ENCODE peak calls at places on chromosomes 6 and 20, in five cellular contexts. One of them, this sample, is unnamed.

GRCh38 chr6:225121-225721 is 67.1 kb upstream of the DUSP22 start:
- DNase-seq in SHP77: no peak
- DNase-seq in GM20000: no peak
- DNase-seq in keratinocyte: peak
- DNase-seq in activated T-cell treated with anti-CD3 and anti-CD28 coated beads for 1 hour: peak
- DNase-seq in this sample: no peak

GRCh38 chr6:5718231-5718947 is 288.3 kb downstream of the NRN1 start:
- DNase-seq in keratinocyte: no peak
- DNase-seq in GM20000: no peak
- DNase-seq in activated T-cell treated with anti-CD3 and anti-CD28 coated beads for 1 hour: no peak
- DNase-seq in SHP77: no peak
- DNase-seq in this sample: no peak

GRCh38 chr6:20630617-20631448 is 96.6 kb downstream of the CDKAL1 start:
- DNase-seq in keratinocyte: no peak
- DNase-seq in activated T-cell treated with anti-CD3 and anti-CD28 coated beads for 1 hour: no peak
- DNase-seq in SHP77: peak
- DNase-seq in GM20000: peak
- DNase-seq in this sample: no peak

GRCh38 chr6:107894821-107895396 is 63.1 kb downstream of the SEC63 start:
- DNase-seq in keratinocyte: no peak
- DNase-seq in GM20000: no peak
- DNase-seq in SHP77: no peak
- DNase-seq in activated T-cell treated with anti-CD3 and anti-CD28 coated beads for 1 hour: no peak
- DNase-seq in this sample: no peak

GRCh38 chr6:33778475-33779121 is 10.3 kb downstream of the LEMD2 start:
- DNase-seq in GM20000: no peak
- DNase-seq in keratinocyte: no peak
- DNase-seq in activated T-cell treated with anti-CD3 and anti-CD28 coated beads for 1 hour: no peak
- DNase-seq in SHP77: no peak
- DNase-seq in this sample: no peak

GRCh38 chr6:49890988-49891387 is 24.7 kb upstream of the CRISP1 start:
- DNase-seq in activated T-cell treated with anti-CD3 and anti-CD28 coated beads for 1 hour: no peak
- DNase-seq in GM20000: no peak
- DNase-seq in SHP77: no peak
- DNase-seq in keratinocyte: no peak
- DNase-seq in this sample: no peak

GRCh38 chr6:150589828-150590227 is 9.9 kb upstream of the PLEKHG1 start:
- DNase-seq in SHP77: no peak
- DNase-seq in keratinocyte: no peak
- DNase-seq in activated T-cell treated with anti-CD3 and anti-CD28 coated beads for 1 hour: no peak
- DNase-seq in GM20000: no peak
- DNase-seq in this sample: no peak

GRCh38 chr20:50415031-50415515 is 95.1 kb upstream of the PTPN1 start:
- DNase-seq in activated T-cell treated with anti-CD3 and anti-CD28 coated beads for 1 hour: no peak
- DNase-seq in SHP77: no peak
- DNase-seq in keratinocyte: no peak
- DNase-seq in GM20000: no peak
- DNase-seq in this sample: no peak

GRCh38 chr20:63469713-63470101 is 2.7 kb downstream of the KCNQ2 start:
- DNase-seq in GM20000: no peak
- DNase-seq in activated T-cell treated with anti-CD3 and anti-CD28 coated beads for 1 hour: no peak
- DNase-seq in keratinocyte: no peak
- DNase-seq in SHP77: no peak
- DNase-seq in this sample: no peak

GRCh38 chr6:154243793-154244768 is 112.5 kb downstream of the IPCEF1 start:
- DNase-seq in activated T-cell treated with anti-CD3 and anti-CD28 coated beads for 1 hour: no peak
- DNase-seq in SHP77: no peak
- DNase-seq in GM20000: no peak
- DNase-seq in keratinocyte: no peak
- DNase-seq in this sample: no peak

GRCh38 chr20:63081351-63081750 is 74.6 kb upstream of the BHLHE23 start:
- DNase-seq in activated T-cell treated with anti-CD3 and anti-CD28 coated beads for 1 hour: no peak
- DNase-seq in keratinocyte: no peak
- DNase-seq in GM20000: no peak
- DNase-seq in SHP77: no peak
- DNase-seq in this sample: no peak

GRCh38 chr6:33729059-33729458 is 17.6 kb upstream of the UQCC2 start:
- DNase-seq in GM20000: no peak
- DNase-seq in activated T-cell treated with anti-CD3 and anti-CD28 coated beads for 1 hour: no peak
- DNase-seq in SHP77: no peak
- DNase-seq in keratinocyte: no peak
- DNase-seq in this sample: no peak

GRCh38 chr20:43839793-43840199 is 74.9 kb upstream of the TOX2 start:
- DNase-seq in GM20000: peak
- DNase-seq in keratinocyte: no peak
- DNase-seq in SHP77: no peak
- DNase-seq in activated T-cell treated with anti-CD3 and anti-CD28 coated beads for 1 hour: no peak
- DNase-seq in this sample: peak

GRCh38 chr20:831251-831650 is 2.3 kb upstream of the FAM110A start:
- DNase-seq in keratinocyte: no peak
- DNase-seq in SHP77: no peak
- DNase-seq in activated T-cell treated with anti-CD3 and anti-CD28 coated beads for 1 hour: no peak
- DNase-seq in GM20000: no peak
- DNase-seq in this sample: no peak

GRCh38 chr20:2805682-2806350 is 5.4 kb upstream of the CPXM1 start:
- DNase-seq in GM20000: no peak
- DNase-seq in SHP77: no peak
- DNase-seq in activated T-cell treated with anti-CD3 and anti-CD28 coated beads for 1 hour: no peak
- DNase-seq in keratinocyte: no peak
- DNase-seq in this sample: peak

GRCh38 chr6:14448246-14448645 is 330.7 kb downstream of the CD83 start:
- DNase-seq in SHP77: no peak
- DNase-seq in activated T-cell treated with anti-CD3 and anti-CD28 coated beads for 1 hour: no peak
- DNase-seq in keratinocyte: no peak
- DNase-seq in GM20000: no peak
- DNase-seq in this sample: no peak

GRCh38 chr6:111642463-111643158 is 36.9 kb upstream of the TRAF3IP2 start:
- DNase-seq in SHP77: peak
- DNase-seq in activated T-cell treated with anti-CD3 and anti-CD28 coated beads for 1 hour: no peak
- DNase-seq in GM20000: peak
- DNase-seq in keratinocyte: no peak
- DNase-seq in this sample: peak

This sample was measured in GM13976.